ENCODE peak calls at places on chromosome 1, in four cellular contexts. M is WTC11, J is HCT116, N is DMS153. F is an unnamed sample.

GRCh38 chr1:114352797-114353196 is 158.2 kb downstream of the TRIM33 start:
- DNase-seq in M (no peak), J (no peak), N (peak; percentile 5), F (no peak)

GRCh38 chr1:62997849-62998248 is 213.9 kb downstream of the ATG4C start:
- DNase-seq in M (no peak), J (no peak), N (no peak), F (no peak)

GRCh38 chr1:40032240-40032891 is 8.2 kb upstream of the CAP1 start:
- DNase-seq in M (peak; percentile 31), J (peak; percentile 35), N (peak; percentile 44), F (peak; percentile 71)

GRCh38 chr1:3679098-3679555 is 26.8 kb downstream of the TP73 start:
- DNase-seq in M (no peak), J (no peak), N (no peak), F (no peak)

GRCh38 chr1:200030791-200031190 is 3.3 kb downstream of the NR5A2 start:
- DNase-seq in M (no peak), J (no peak), N (no peak), F (no peak)

GRCh38 chr1:44390277-44390676 is 14.8 kb upstream of the RNF220 start:
- DNase-seq in M (no peak), J (no peak), N (no peak), F (peak; percentile 81)

GRCh38 chr1:12178511-12178910 is 11.7 kb downstream of the TNFRSF1B start:
- DNase-seq in M (no peak), J (no peak), N (no peak), F (no peak)

GRCh38 chr1:59116920-59117542 is 179.9 kb upstream of the FGGY start:
- DNase-seq in M (peak; percentile 35), J (no peak), N (no peak), F (peak; percentile 44)

GRCh38 chr1:100971021-100971420 is 54.6 kb downstream of the DPH5 start:
- DNase-seq in M (no peak), J (no peak), N (no peak), F (no peak)

GRCh38 chr1:152630596-152630995 is 7.7 kb upstream of the LCE3A start:
- DNase-seq in M (no peak), J (no peak), N (no peak), F (peak; percentile 0)

GRCh38 chr1:109959974-109960744 is 24.4 kb upstream of the AHCYL1 start:
- DNase-seq in M (peak; percentile 26), J (no peak), N (peak; percentile 85), F (peak; percentile 85)

GRCh38 chr1:31785020-31785946 is 21.1 kb upstream of the ADGRB2 start:
- DNase-seq in M (peak; percentile 7), J (no peak), N (peak; percentile 81), F (no peak)